ENCODE peak calls at places on chromosomes 7 and 10, in seven cellular contexts. J, V, C, I, Z, U and X are unnamed samples.

GRCh38 chr7:127954371-127954770 is 76.9 kb downstream of the LRRC4 start:
- DNase-seq in J (no peak), V (peak; percentile 12), C (no peak), I (no peak), Z (no peak), U (no peak), X (no peak)

GRCh38 chr10:91339729-91340128 is 70.4 kb upstream of the HECTD2 start:
- DNase-seq in J (no peak), V (no peak), C (no peak), I (no peak), Z (no peak), U (no peak), X (no peak)

GRCh38 chr10:11851910-11852309 is 28.8 kb downstream of the PROSER2 start:
- DNase-seq in J (no peak), V (no peak), C (no peak), I (no peak), Z (peak; percentile 44), U (no peak), X (no peak)

GRCh38 chr10:73424478-73424877 is 8.9 kb downstream of the MSS51 start:
- DNase-seq in J (no peak), V (no peak), C (no peak), I (no peak), Z (no peak), U (no peak), X (no peak)

GRCh38 chr10:103466734-103467133 is 8.0 kb upstream of the CALHM1 start:
- DNase-seq in J (no peak), V (no peak), C (no peak), I (no peak), Z (no peak), U (no peak), X (no peak)

GRCh38 chr7:34208878-34209621 is 303.7 kb downstream of the BMPER start:
- DNase-seq in J (no peak), V (no peak), C (no peak), I (no peak), Z (no peak), U (no peak), X (no peak)

GRCh38 chr7:20385121-20385520 is 54.4 kb downstream of the ITGB8 start:
- DNase-seq in J (no peak), V (peak; percentile 67), C (no peak), I (no peak), Z (no peak), U (no peak), X (no peak)

GRCh38 chr7:42144253-42145002 is 92.6 kb downstream of the GLI3 start:
- DNase-seq in J (no peak), V (peak; percentile 33), C (no peak), I (no peak), Z (no peak), U (no peak), X (no peak)

GRCh38 chr10:15300697-15301096 is 70.4 kb downstream of the FAM171A1 start:
- DNase-seq in J (no peak), V (no peak), C (no peak), I (no peak), Z (no peak), U (no peak), X (no peak)

GRCh38 chr10:43408710-43409384 is at the start of gene HNRNPF:
- DNase-seq in J (peak; percentile 98), V (peak; percentile 97), C (peak; percentile 98), I (peak; percentile 96), Z (peak; percentile 98), U (peak; percentile 99), X (peak; percentile 75)

GRCh38 chr7:27188666-27189559 is 3.9 kb upstream of the HOXA11 start:
- DNase-seq in J (peak; percentile 66), V (peak; percentile 81), C (no peak), I (no peak), Z (peak; percentile 67), U (peak; percentile 78), X (no peak)

GRCh38 chr7:30879139-30880089 is 32.2 kb upstream of the AQP1 start:
- DNase-seq in J (no peak), V (no peak), C (no peak), I (peak; percentile 34), Z (no peak), U (no peak), X (no peak)

GRCh38 chr7:31962246-31962645 is 108.0 kb downstream of the PDE1C start:
- DNase-seq in J (no peak), V (no peak), C (no peak), I (no peak), Z (no peak), U (no peak), X (no peak)

GRCh38 chr7:155369-156000 is 36.9 kb upstream of the FAM20C start:
- DNase-seq in J (peak; percentile 28), V (no peak), C (no peak), I (no peak), Z (peak; percentile 20), U (no peak), X (no peak)

GRCh38 chr7:134458341-134458805 is 527 bp downstream of the AKR1B1 start:
- DNase-seq in J (peak; percentile 76), V (peak; percentile 60), C (peak; percentile 63), I (peak; percentile 72), Z (peak; percentile 78), U (peak; percentile 90), X (no peak)

GRCh38 chr10:92850186-92850585 is 1.9 kb downstream of the EXOC6 start:
- DNase-seq in J (no peak), V (no peak), C (no peak), I (no peak), Z (no peak), U (no peak), X (no peak)

GRCh38 chr10:2948127-2948854 is 119.1 kb upstream of the PFKP start:
- DNase-seq in J (no peak), V (no peak), C (no peak), I (no peak), Z (no peak), U (no peak), X (no peak)

GRCh38 chr10:8312079-8312478 is 257.6 kb downstream of the GATA3 start:
- DNase-seq in J (no peak), V (no peak), C (no peak), I (no peak), Z (no peak), U (no peak), X (no peak)

GRCh38 chr7:17302575-17303142 is 4.2 kb downstream of the AHR start:
- DNase-seq in J (no peak), V (peak; percentile 87), C (peak; percentile 23), I (no peak), Z (no peak), U (no peak), X (no peak)

GRCh38 chr10:74500026-74500704 is 326.2 kb upstream of the KAT6B start:
- DNase-seq in J (no peak), V (peak; percentile 4), C (no peak), I (no peak), Z (no peak), U (no peak), X (no peak)

GRCh38 chr10:74027702-74028101 is 29.8 kb downstream of the VCL start:
- DNase-seq in J (no peak), V (no peak), C (no peak), I (no peak), Z (no peak), U (no peak), X (no peak)

DNA sequence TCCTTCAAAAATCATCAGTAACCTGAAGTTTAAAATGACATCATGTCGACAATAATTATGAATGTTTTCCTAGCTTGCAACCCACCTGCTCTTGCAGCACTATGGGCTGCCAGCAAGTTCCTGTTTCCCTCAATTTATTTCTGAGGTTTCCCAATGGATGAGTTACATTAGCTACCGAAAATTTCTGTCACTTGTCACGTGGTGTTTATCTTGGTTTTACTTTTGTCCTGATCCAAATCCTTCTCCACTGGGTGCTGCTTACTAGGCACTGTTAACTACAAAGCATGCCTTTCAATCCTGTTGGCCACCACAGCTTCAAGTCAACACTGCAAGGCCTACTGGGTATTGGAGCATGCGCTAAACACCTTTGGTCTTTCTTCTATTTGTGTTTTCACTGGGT is 31.5 kb downstream of the GIMAP8 start:
- DNase-seq in J (no peak), V (peak; percentile 16), C (no peak), I (no peak), Z (no peak), U (no peak), X (no peak)
- H3K27ac ChIP-seq in J (no peak overlapping the region), V (no peak overlapping the region), C (no peak overlapping the region), I (no peak overlapping the region), Z (peak overlapping the region; percentile 82), U (peak overlapping the region; percentile 70), X (peak overlapping the region; percentile 6)

DNA sequence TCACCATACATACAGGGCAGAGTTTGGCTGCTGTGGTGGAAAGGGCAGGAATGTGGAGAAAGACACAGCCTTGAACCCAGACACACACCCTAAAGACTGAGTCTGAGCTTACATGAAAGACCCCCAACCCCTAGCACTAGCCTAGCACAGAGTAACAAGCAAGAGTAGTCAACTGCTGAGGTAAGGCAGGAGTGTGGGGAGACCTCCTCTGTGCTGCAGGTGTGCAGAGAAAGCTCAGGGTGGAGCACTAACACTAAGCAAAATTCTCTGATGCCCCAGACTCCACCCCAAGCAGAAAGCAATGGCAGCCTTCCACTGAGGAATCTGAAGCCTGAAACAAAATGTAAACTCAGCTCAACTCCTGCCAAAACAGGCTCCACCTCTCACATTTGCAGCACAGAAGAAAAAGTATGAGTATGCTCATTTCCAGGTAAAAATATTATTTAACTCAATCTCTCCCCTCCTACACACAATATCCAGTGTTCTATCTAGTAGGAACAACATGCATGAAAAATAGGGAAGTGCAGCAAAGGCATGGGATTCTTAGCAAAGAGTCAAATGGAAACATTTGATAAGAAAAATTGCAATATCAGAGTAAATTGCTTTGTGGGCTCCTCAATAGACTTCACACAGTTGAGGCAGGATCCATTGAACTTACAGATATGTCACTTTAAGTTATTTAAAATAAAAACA is 151.1 kb downstream of the ANK3 start:
- DNase-seq in J (no peak), V (no peak), C (peak; percentile 42), I (peak; percentile 62), Z (no peak), U (no peak), X (no peak)
- TF ChIP-seq CTCF in J (no peak), V (no peak), C (peak; percentile 34), I (peak; percentile 29), Z (peak; percentile 6), U (peak; percentile 26), X (no peak)

DNA sequence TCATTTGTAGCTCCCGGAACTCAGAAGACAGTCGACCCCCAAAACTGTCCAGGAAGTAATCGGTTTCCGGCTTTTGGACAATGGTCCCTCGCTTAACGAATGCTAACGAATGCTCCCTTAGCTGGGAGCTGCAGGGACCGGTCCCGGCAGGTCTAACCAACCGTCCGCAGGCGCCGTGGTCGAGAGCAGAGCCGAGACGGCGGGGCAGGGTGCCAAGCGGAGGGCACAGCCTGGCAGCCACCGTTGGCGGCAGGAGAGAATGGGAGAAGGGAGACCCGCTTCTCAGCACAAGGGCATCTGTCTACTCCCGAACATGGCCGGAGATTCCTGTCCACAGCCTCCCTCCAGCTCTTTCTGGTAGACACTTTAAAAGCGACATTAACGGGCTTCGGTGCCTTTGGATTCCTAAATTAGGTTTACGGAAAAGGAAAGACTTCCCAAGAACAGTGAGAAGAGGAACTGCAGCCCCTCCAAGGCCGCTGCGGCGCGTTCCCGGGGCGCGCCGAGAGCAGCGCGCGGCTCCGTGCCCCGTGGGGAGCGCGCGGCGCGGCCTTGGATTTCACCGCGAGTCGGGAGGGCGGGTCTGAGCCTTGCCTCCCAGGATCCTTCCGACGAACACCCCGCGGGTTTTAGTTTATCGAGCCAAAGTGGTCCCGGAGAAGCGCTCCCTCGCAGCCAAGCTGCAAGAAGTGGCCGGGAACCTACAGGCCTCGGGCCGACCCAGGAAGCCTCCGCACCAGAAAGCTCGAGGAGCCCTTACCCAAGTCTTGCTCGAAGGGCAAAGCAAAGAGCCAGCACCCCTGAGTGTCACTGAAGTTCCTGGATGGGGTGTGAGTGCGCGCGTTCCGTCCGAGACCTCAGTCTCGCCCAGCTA is 3.6 kb upstream of the TBX20 start:
- DNase-seq in J (no peak), V (no peak), C (peak; percentile 25), I (peak; percentile 60), Z (no peak), U (peak; percentile 72), X (no peak)
- H3K9me3 ChIP-seq in J (no peaks in the 10 kb centered on the region), V (no peaks in the 10 kb centered on the region), C (no peaks in the 10 kb centered on the region), I (no peaks in the 10 kb centered on the region), Z (no peaks in the 10 kb centered on the region), U (no peaks in the 10 kb centered on the region), X (no peaks in the 10 kb centered on the region)

GRCh38 chr10:95330966-95331453 is 40.2 kb upstream of the PDLIM1 start:
- DNase-seq in J (no peak), V (peak; percentile 30), C (no peak), I (no peak), Z (no peak), U (no peak), X (no peak)
- H3K27ac ChIP-seq in J (no peak overlapping the region), V (no peak overlapping the region), C (no peak overlapping the region), I (no peak overlapping the region), Z (no peak overlapping the region), U (no peak overlapping the region), X (peak overlapping the region; percentile 96)